ENCODE peak calls at places on chromosomes 1 and 21, in four cellular contexts. One of them, this sample, is unnamed.

GRCh38 chr1:154062309-154062708 is 71.7 kb downstream of the RPS27 start:
- DNase-seq in thoracic aorta: no peak
- DNase-seq in AG04449: no peak
- DNase-seq in HFFc6: no peak
- DNase-seq in this sample: no peak

GRCh38 chr21:33313183-33313582 is 11.6 kb upstream of the IFNAR1 start:
- DNase-seq in thoracic aorta: no peak
- DNase-seq in AG04449: no peak
- DNase-seq in HFFc6: no peak
- DNase-seq in this sample: no peak

GRCh38 chr1:38558476-38559179 is 300.9 kb downstream of the RRAGC start:
- DNase-seq in thoracic aorta: no peak
- DNase-seq in AG04449: no peak
- DNase-seq in HFFc6: no peak
- DNase-seq in this sample: no peak

GRCh38 chr1:29753771-29754607 is 517.7 kb downstream of the PTPRU start:
- DNase-seq in thoracic aorta: no peak
- DNase-seq in AG04449: no peak
- DNase-seq in HFFc6: no peak
- DNase-seq in this sample: no peak

GRCh38 chr1:173960625-173961024 is 43.5 kb upstream of the SERPINC1 start:
- DNase-seq in thoracic aorta: no peak
- DNase-seq in AG04449: no peak
- DNase-seq in HFFc6: no peak
- DNase-seq in this sample: no peak

GRCh38 chr1:231188072-231188471 is 26.2 kb downstream of the TRIM67 start:
- DNase-seq in thoracic aorta: no peak
- DNase-seq in AG04449: no peak
- DNase-seq in HFFc6: no peak
- DNase-seq in this sample: no peak

GRCh38 chr1:65729308-65729707 is 63.4 kb upstream of the PDE4B start:
- DNase-seq in thoracic aorta: no peak
- DNase-seq in AG04449: no peak
- DNase-seq in HFFc6: no peak
- DNase-seq in this sample: no peak

GRCh38 chr1:21869620-21870121 is 57.6 kb downstream of the LDLRAD2 start:
- DNase-seq in thoracic aorta: peak; percentile 92
- DNase-seq in AG04449: peak; percentile 54
- DNase-seq in HFFc6: peak; percentile 95
- DNase-seq in this sample: peak; percentile 99

GRCh38 chr1:213274140-213274539 is 223.1 kb downstream of the RPS6KC1 start:
- DNase-seq in thoracic aorta: no peak
- DNase-seq in AG04449: no peak
- DNase-seq in HFFc6: no peak
- DNase-seq in this sample: no peak

GRCh38 chr21:14096172-14096571 is 114.6 kb downstream of the LIPI start:
- DNase-seq in thoracic aorta: no peak
- DNase-seq in AG04449: no peak
- DNase-seq in HFFc6: no peak
- DNase-seq in this sample: no peak

GRCh38 chr1:22731924-22732522 is 21.4 kb downstream of the EPHB2 start:
- DNase-seq in thoracic aorta: no peak
- DNase-seq in AG04449: no peak
- DNase-seq in HFFc6: no peak
- DNase-seq in this sample: no peak

GRCh38 chr1:239321877-239322276 is 64.5 kb upstream of the CHRM3 start:
- DNase-seq in thoracic aorta: no peak
- DNase-seq in AG04449: no peak
- DNase-seq in HFFc6: no peak
- DNase-seq in this sample: no peak

GRCh38 chr1:107964397-107965111 is 426 bp downstream of the VAV3 start:
- DNase-seq in thoracic aorta: no peak
- DNase-seq in AG04449: no peak
- DNase-seq in HFFc6: no peak
- DNase-seq in this sample: no peak

GRCh38 chr1:240658312-240658975 is 46.5 kb upstream of the GREM2 start:
- DNase-seq in thoracic aorta: no peak
- DNase-seq in AG04449: peak; percentile 23
- DNase-seq in HFFc6: peak; percentile 40
- DNase-seq in this sample: peak; percentile 39